ENCODE peak calls at places on chromosome 18, in eight cellular contexts. One of them, this sample, is unnamed.

GRCh38 chr18:23226930-23227728 is 91.8 kb downstream of the CABLES1 start:
- DNase-seq in upper lobe of left lung: peak; percentile 47
- DNase-seq in K562: no peak
- DNase-seq in uterus: peak; percentile 69
- DNase-seq in HepG2: no peak
- DNase-seq in stomach: no peak
- DNase-seq in endothelial cell of umbilical vein: peak; percentile 96
- DNase-seq in Peyer's patch: no peak
- DNase-seq in this sample: peak; percentile 51

GRCh38 chr18:41719808-41720207 is 235.2 kb upstream of the PIK3C3 start:
- DNase-seq in upper lobe of left lung: no peak
- DNase-seq in K562: no peak
- DNase-seq in uterus: no peak
- DNase-seq in HepG2: no peak
- DNase-seq in stomach: no peak
- DNase-seq in endothelial cell of umbilical vein: peak; percentile 77
- DNase-seq in Peyer's patch: no peak
- DNase-seq in this sample: no peak

GRCh38 chr18:68740966-68741365 is 26.1 kb upstream of the TMX3 start:
- DNase-seq in upper lobe of left lung: no peak
- DNase-seq in K562: no peak
- DNase-seq in uterus: no peak
- DNase-seq in HepG2: no peak
- DNase-seq in stomach: no peak
- DNase-seq in endothelial cell of umbilical vein: no peak
- DNase-seq in Peyer's patch: no peak
- DNase-seq in this sample: no peak

GRCh38 chr18:22228930-22229329 is 59.5 kb downstream of the GATA6 start:
- DNase-seq in upper lobe of left lung: no peak
- DNase-seq in K562: no peak
- DNase-seq in uterus: no peak
- DNase-seq in HepG2: no peak
- DNase-seq in stomach: no peak
- DNase-seq in endothelial cell of umbilical vein: no peak
- DNase-seq in Peyer's patch: no peak
- DNase-seq in this sample: no peak

GRCh38 chr18:58565021-58565420 is 63.9 kb downstream of the ALPK2 start:
- DNase-seq in upper lobe of left lung: no peak
- DNase-seq in K562: no peak
- DNase-seq in uterus: no peak
- DNase-seq in HepG2: no peak
- DNase-seq in stomach: no peak
- DNase-seq in endothelial cell of umbilical vein: no peak
- DNase-seq in Peyer's patch: peak; percentile 42
- DNase-seq in this sample: no peak

GRCh38 chr18:51363384-51363783 is 165.9 kb upstream of the MEX3C start:
- DNase-seq in upper lobe of left lung: no peak
- DNase-seq in K562: no peak
- DNase-seq in uterus: no peak
- DNase-seq in HepG2: no peak
- DNase-seq in stomach: no peak
- DNase-seq in endothelial cell of umbilical vein: no peak
- DNase-seq in Peyer's patch: no peak
- DNase-seq in this sample: no peak

GRCh38 chr18:48887905-48888531 is 62.7 kb downstream of the SMAD7 start:
- DNase-seq in upper lobe of left lung: no peak
- DNase-seq in K562: no peak
- DNase-seq in uterus: no peak
- DNase-seq in HepG2: no peak
- DNase-seq in stomach: no peak
- DNase-seq in endothelial cell of umbilical vein: peak; percentile 61
- DNase-seq in Peyer's patch: no peak
- DNase-seq in this sample: peak; percentile 62

GRCh38 chr18:36942264-36942663 is 113.3 kb downstream of the KIAA1328 start:
- DNase-seq in upper lobe of left lung: no peak
- DNase-seq in K562: peak; percentile 59
- DNase-seq in uterus: no peak
- DNase-seq in HepG2: peak; percentile 19
- DNase-seq in stomach: no peak
- DNase-seq in endothelial cell of umbilical vein: peak; percentile 41
- DNase-seq in Peyer's patch: no peak
- DNase-seq in this sample: no peak

GRCh38 chr18:493974-494601 is 6.4 kb downstream of the COLEC12 start:
- DNase-seq in upper lobe of left lung: no peak
- DNase-seq in K562: no peak
- DNase-seq in uterus: no peak
- DNase-seq in HepG2: no peak
- DNase-seq in stomach: no peak
- DNase-seq in endothelial cell of umbilical vein: no peak
- DNase-seq in Peyer's patch: no peak
- DNase-seq in this sample: no peak

GRCh38 chr18:46461993-46462392 is 195.0 kb downstream of the LOXHD1 start:
- DNase-seq in upper lobe of left lung: no peak
- DNase-seq in K562: no peak
- DNase-seq in uterus: no peak
- DNase-seq in HepG2: no peak
- DNase-seq in stomach: no peak
- DNase-seq in endothelial cell of umbilical vein: no peak
- DNase-seq in Peyer's patch: no peak
- DNase-seq in this sample: peak; percentile 70

GRCh38 chr18:10402876-10403559 is 51.4 kb upstream of the APCDD1 start:
- DNase-seq in upper lobe of left lung: no peak
- DNase-seq in K562: no peak
- DNase-seq in uterus: no peak
- DNase-seq in HepG2: no peak
- DNase-seq in stomach: no peak
- DNase-seq in endothelial cell of umbilical vein: no peak
- DNase-seq in Peyer's patch: no peak
- DNase-seq in this sample: no peak

GRCh38 chr18:8400825-8401224 is 208.4 kb upstream of the RAB12 start:
- DNase-seq in upper lobe of left lung: no peak
- DNase-seq in K562: no peak
- DNase-seq in uterus: no peak
- DNase-seq in HepG2: no peak
- DNase-seq in stomach: no peak
- DNase-seq in endothelial cell of umbilical vein: no peak
- DNase-seq in Peyer's patch: no peak
- DNase-seq in this sample: no peak

GRCh38 chr18:22563098-22563707 is 145.5 kb upstream of the CTAGE1 start:
- DNase-seq in upper lobe of left lung: peak; percentile 43
- DNase-seq in K562: peak; percentile 84
- DNase-seq in uterus: no peak
- DNase-seq in HepG2: peak; percentile 62
- DNase-seq in stomach: peak; percentile 40
- DNase-seq in endothelial cell of umbilical vein: peak; percentile 95
- DNase-seq in Peyer's patch: no peak
- DNase-seq in this sample: no peak

GRCh38 chr18:47528343-47528742 is 276.9 kb upstream of the SKOR2 start:
- DNase-seq in upper lobe of left lung: no peak
- DNase-seq in K562: no peak
- DNase-seq in uterus: no peak
- DNase-seq in HepG2: no peak
- DNase-seq in stomach: no peak
- DNase-seq in endothelial cell of umbilical vein: no peak
- DNase-seq in Peyer's patch: no peak
- DNase-seq in this sample: no peak

GRCh38 chr18:60892855-60893254 is 440.4 kb upstream of the CDH20 start:
- DNase-seq in upper lobe of left lung: peak; percentile 72
- DNase-seq in K562: no peak
- DNase-seq in uterus: no peak
- DNase-seq in HepG2: peak; percentile 45
- DNase-seq in stomach: peak; percentile 37
- DNase-seq in endothelial cell of umbilical vein: no peak
- DNase-seq in Peyer's patch: no peak
- DNase-seq in this sample: peak; percentile 42

GRCh38 chr18:3447895-3448844 is 1.8 kb upstream of the TGIF1 start:
- DNase-seq in upper lobe of left lung: peak; percentile 98
- DNase-seq in K562: peak; percentile 92
- DNase-seq in uterus: peak; percentile 93
- DNase-seq in HepG2: peak; percentile 93
- DNase-seq in stomach: peak; percentile 94
- DNase-seq in endothelial cell of umbilical vein: peak; percentile 99
- DNase-seq in Peyer's patch: peak; percentile 85
- DNase-seq in this sample: peak; percentile 99
- TF ChIP-seq POLR2A in upper lobe of left lung: peak; percentile 92
- TF ChIP-seq POLR2A in K562: no peak
- TF ChIP-seq POLR2A in uterus: peak; percentile 87
- TF ChIP-seq POLR2A in HepG2: peak; percentile 84
- TF ChIP-seq POLR2A in stomach: peak; percentile 86
- TF ChIP-seq POLR2A in endothelial cell of umbilical vein: peak; percentile 80
- TF ChIP-seq POLR2A in Peyer's patch: peak; percentile 82
- TF ChIP-seq POLR2A in this sample: peak; percentile 12

GRCh38 chr18:12253027-12253426 is 1.1 kb upstream of the CIDEA start:
- DNase-seq in upper lobe of left lung: no peak
- DNase-seq in K562: no peak
- DNase-seq in uterus: no peak
- DNase-seq in HepG2: no peak
- DNase-seq in stomach: no peak
- DNase-seq in endothelial cell of umbilical vein: no peak
- DNase-seq in Peyer's patch: no peak
- DNase-seq in this sample: no peak
- H3K4me3 ChIP-seq in upper lobe of left lung: no peak overlapping the region
- H3K4me3 ChIP-seq in K562: no peak overlapping the region
- H3K4me3 ChIP-seq in uterus: no peak overlapping the region
- H3K4me3 ChIP-seq in HepG2: no peak overlapping the region
- H3K4me3 ChIP-seq in stomach: no peak overlapping the region
- H3K4me3 ChIP-seq in endothelial cell of umbilical vein: no peak overlapping the region
- H3K4me3 ChIP-seq in Peyer's patch: no peak overlapping the region
- H3K4me3 ChIP-seq in this sample: no peak overlapping the region

GRCh38 chr18:13910986-13911385 is 4.3 kb downstream of the MC2R start:
- DNase-seq in upper lobe of left lung: no peak
- DNase-seq in K562: no peak
- DNase-seq in uterus: no peak
- DNase-seq in HepG2: no peak
- DNase-seq in stomach: no peak
- DNase-seq in endothelial cell of umbilical vein: no peak
- DNase-seq in Peyer's patch: no peak
- DNase-seq in this sample: no peak

GRCh38 chr18:13910501-13910900 is 4.8 kb downstream of the MC2R start:
- DNase-seq in upper lobe of left lung: no peak
- DNase-seq in K562: no peak
- DNase-seq in uterus: no peak
- DNase-seq in HepG2: no peak
- DNase-seq in stomach: no peak
- DNase-seq in endothelial cell of umbilical vein: no peak
- DNase-seq in Peyer's patch: no peak
- DNase-seq in this sample: peak; percentile 65

GRCh38 chr18:13912601-13913000 is 2.7 kb downstream of the MC2R start:
- DNase-seq in upper lobe of left lung: no peak
- DNase-seq in K562: no peak
- DNase-seq in uterus: no peak
- DNase-seq in HepG2: no peak
- DNase-seq in stomach: no peak
- DNase-seq in endothelial cell of umbilical vein: no peak
- DNase-seq in Peyer's patch: no peak
- DNase-seq in this sample: no peak

GRCh38 chr18:13909141-13909540 is 6.2 kb downstream of the MC2R start:
- DNase-seq in upper lobe of left lung: no peak
- DNase-seq in K562: no peak
- DNase-seq in uterus: no peak
- DNase-seq in HepG2: no peak
- DNase-seq in stomach: no peak
- DNase-seq in endothelial cell of umbilical vein: no peak
- DNase-seq in Peyer's patch: no peak
- DNase-seq in this sample: no peak

DNA sequence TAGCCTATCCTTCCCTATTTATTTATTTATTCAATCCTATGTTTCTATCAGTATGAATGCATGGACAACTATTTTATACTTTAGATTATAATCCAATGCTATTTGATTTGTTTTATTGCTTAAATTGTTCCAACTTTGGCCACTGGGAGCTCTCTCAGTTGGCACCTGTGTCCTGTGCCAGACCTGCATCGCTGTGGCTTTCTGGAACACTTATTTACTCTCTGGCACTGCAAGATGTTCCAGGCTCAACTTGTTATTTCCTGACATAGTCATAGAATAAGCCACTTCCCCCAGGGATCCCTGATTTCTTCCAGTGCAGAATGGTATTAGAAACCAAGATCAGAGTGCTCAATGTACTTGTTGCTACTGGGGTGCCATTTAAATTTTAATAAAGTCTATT is 5.8 kb downstream of the MC2R start:
- DNase-seq in upper lobe of left lung: no peak
- DNase-seq in K562: no peak
- DNase-seq in uterus: no peak
- DNase-seq in HepG2: no peak
- DNase-seq in stomach: no peak
- DNase-seq in endothelial cell of umbilical vein: no peak
- DNase-seq in Peyer's patch: no peak
- DNase-seq in this sample: no peak
- TF ChIP-seq CTCF in upper lobe of left lung: no peak
- TF ChIP-seq CTCF in K562: no peak
- TF ChIP-seq CTCF in uterus: no peak
- TF ChIP-seq CTCF in HepG2: no peak
- TF ChIP-seq CTCF in stomach: no peak
- TF ChIP-seq CTCF in endothelial cell of umbilical vein: no peak
- TF ChIP-seq CTCF in Peyer's patch: no peak
- TF ChIP-seq CTCF in this sample: no peak

GRCh38 chr18:76402026-76402990 is 92.7 kb downstream of the ZNF516 start:
- DNase-seq in upper lobe of left lung: peak; percentile 49
- DNase-seq in K562: no peak
- DNase-seq in uterus: no peak
- DNase-seq in HepG2: no peak
- DNase-seq in stomach: no peak
- DNase-seq in endothelial cell of umbilical vein: no peak
- DNase-seq in Peyer's patch: no peak
- DNase-seq in this sample: no peak

GRCh38 chr18:76405761-76406356 is 89.2 kb downstream of the ZNF516 start:
- DNase-seq in upper lobe of left lung: no peak
- DNase-seq in K562: peak; percentile 28
- DNase-seq in uterus: no peak
- DNase-seq in HepG2: peak; percentile 34
- DNase-seq in stomach: peak; percentile 63
- DNase-seq in endothelial cell of umbilical vein: peak; percentile 34
- DNase-seq in Peyer's patch: peak; percentile 26
- DNase-seq in this sample: peak; percentile 66

GRCh38 chr18:76405280-76405679 is 89.8 kb downstream of the ZNF516 start:
- DNase-seq in upper lobe of left lung: no peak
- DNase-seq in K562: no peak
- DNase-seq in uterus: no peak
- DNase-seq in HepG2: no peak
- DNase-seq in stomach: no peak
- DNase-seq in endothelial cell of umbilical vein: no peak
- DNase-seq in Peyer's patch: no peak
- DNase-seq in this sample: peak; percentile 79

GRCh38 chr18:76406791-76407190 is 88.3 kb downstream of the ZNF516 start:
- DNase-seq in upper lobe of left lung: no peak
- DNase-seq in K562: no peak
- DNase-seq in uterus: no peak
- DNase-seq in HepG2: no peak
- DNase-seq in stomach: no peak
- DNase-seq in endothelial cell of umbilical vein: no peak
- DNase-seq in Peyer's patch: no peak
- DNase-seq in this sample: peak; percentile 61

DNA sequence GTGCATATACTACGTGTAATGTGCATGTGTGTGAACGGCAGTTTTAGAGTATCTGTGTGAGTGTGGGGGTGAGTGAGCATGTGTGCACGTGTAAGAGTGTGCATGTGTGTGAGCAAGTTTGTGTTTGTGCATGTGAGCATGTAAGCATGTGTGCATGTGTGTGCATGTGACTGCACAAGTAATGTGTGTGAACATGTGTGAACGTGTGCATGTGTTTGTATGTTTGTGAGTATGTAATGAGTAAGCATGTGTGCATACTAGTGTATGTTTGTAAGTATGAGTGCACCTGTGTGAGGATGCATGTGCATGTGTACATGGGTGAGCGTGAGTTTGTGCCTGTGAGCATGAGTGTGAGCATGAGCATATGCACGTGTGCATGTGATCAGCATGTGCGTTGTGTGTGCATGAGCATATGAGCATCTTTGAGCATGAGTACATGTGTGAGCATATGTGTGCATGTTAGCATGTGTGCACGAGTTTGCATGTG is 90.7 kb downstream of the ZNF516 start:
- DNase-seq in upper lobe of left lung: no peak
- DNase-seq in K562: no peak
- DNase-seq in uterus: no peak
- DNase-seq in HepG2: no peak
- DNase-seq in stomach: no peak
- DNase-seq in endothelial cell of umbilical vein: no peak
- DNase-seq in Peyer's patch: no peak
- DNase-seq in this sample: peak; percentile 17
- TF ChIP-seq POLR2A in upper lobe of left lung: no peak
- TF ChIP-seq POLR2A in K562: no peak
- TF ChIP-seq POLR2A in uterus: no peak
- TF ChIP-seq POLR2A in HepG2: no peak
- TF ChIP-seq POLR2A in stomach: no peak
- TF ChIP-seq POLR2A in endothelial cell of umbilical vein: no peak
- TF ChIP-seq POLR2A in Peyer's patch: no peak
- TF ChIP-seq POLR2A in this sample: no peak

This sample was measured in lower leg skin.